ENCODE peak calls at places on chromosomes 2 and 18, in eight cellular contexts. D is colonic mucosa, L is HepG2, H is keratinocyte, M is fibroblast of lung, W is GM23248, J is neuronal stem cell, O is Karpas-422. Z is an unnamed sample. For H3K4me1, the result is how much of the 10 kb centered on the place peaks cover.

GRCh38 chr18:56637897-56638231 is 528 bp downstream of the TXNL1 start:
- DNase-seq in W (no peak), O (peak), L (no peak), M (peak), J (no peak), H (no peak), D (no peak), Z (peak)

GRCh38 chr2:240346753-240347372 is 88.6 kb upstream of the GPC1 start:
- DNase-seq in J (no peak), O (no peak), L (no peak), M (no peak), D (no peak), H (no peak), W (no peak), Z (no peak)

GRCh38 chr18:48472610-48473009 is 63.4 kb upstream of the ZBTB7C start:
- DNase-seq in M (no peak), L (no peak), D (no peak), W (peak), H (no peak), J (no peak), O (no peak), Z (no peak)

GRCh38 chr2:22901471-22901870 is 483.5 kb upstream of the KLHL29 start:
- DNase-seq in M (no peak), J (no peak), D (no peak), O (no peak), W (no peak), L (no peak), H (no peak), Z (no peak)

GRCh38 chr2:76381624-76382023 is 670.9 kb upstream of the GCFC2 start:
- DNase-seq in J (no peak), W (no peak), O (no peak), H (no peak), D (no peak), L (no peak), M (no peak), Z (no peak)

GRCh38 chr18:10032331-10032979 is 118.6 kb downstream of the VAPA start:
- DNase-seq in L (no peak), D (no peak), H (no peak), J (peak), O (no peak), W (no peak), M (no peak), Z (no peak)

GRCh38 chr2:7625392-7626138 is 708.4 kb downstream of the RNF144A start:
- DNase-seq in D (no peak), H (no peak), O (peak), W (no peak), L (no peak), M (no peak), J (no peak), Z (no peak)

GRCh38 chr2:74250189-74250631 is 51.8 kb downstream of the MTHFD2 start:
- DNase-seq in W (peak), O (peak), H (no peak), J (peak), D (peak), M (peak), L (peak), Z (peak)

GRCh38 chr18:24611075-24611474 is 150.6 kb downstream of the HRH4 start:
- DNase-seq in H (no peak), L (no peak), O (no peak), M (no peak), W (no peak), D (no peak), J (no peak), Z (no peak)

GRCh38 chr2:27915874-27916273 is 25.3 kb downstream of the BABAM2 start:
- DNase-seq in O (no peak), D (no peak), L (peak), M (no peak), H (no peak), J (no peak), W (no peak), Z (no peak)

GRCh38 chr2:215314896-215315295 is 3.0 kb downstream of the ATIC start:
- DNase-seq in L (no peak), O (no peak), M (no peak), H (no peak), D (no peak), J (no peak), W (no peak), Z (no peak)

GRCh38 chr2:28583899-28584553 is 88.2 kb downstream of the PLB1 start:
- DNase-seq in O (no peak), M (peak), H (peak), D (peak), J (no peak), W (peak), L (peak), Z (peak)

GRCh38 chr2:145460151-145460550 is 940.2 kb upstream of the ZEB2 start:
- DNase-seq in H (no peak), D (no peak), M (no peak), W (peak), O (no peak), J (no peak), L (no peak), Z (no peak)

GRCh38 chr2:220198911-220199310 is 571.5 kb downstream of the SLC4A3 start:
- DNase-seq in W (peak), H (peak), O (no peak), M (peak), L (no peak), J (no peak), D (no peak), Z (peak)

GRCh38 chr2:46173636-46174253 is 123.5 kb upstream of the EPAS1 start:
- DNase-seq in J (no peak), M (no peak), O (no peak), H (no peak), D (no peak), W (no peak), L (peak), Z (no peak)

GRCh38 chr2:122307772-122308171 is 552.3 kb downstream of the TSN start:
- DNase-seq in O (no peak), L (no peak), W (no peak), H (no peak), J (no peak), D (no peak), M (no peak), Z (no peak)

GRCh38 chr2:215843579-215843978 is 169.8 kb downstream of the MREG start:
- DNase-seq in J (no peak), H (peak), M (peak), W (peak), L (peak), D (no peak), O (no peak), Z (peak)

GRCh38 chr2:118847447-118848172 is at the start of gene EN1:
- DNase-seq in L (no peak), D (no peak), W (peak), O (no peak), H (peak), M (peak), J (peak), Z (peak)

GRCh38 chr18:52313213-52313612 is 26.8 kb upstream of the DCC start:
- DNase-seq in O (no peak), L (no peak), H (no peak), M (no peak), J (no peak), D (no peak), W (no peak), Z (no peak)

GRCh38 chr2:106085441-106085911 is 108.6 kb downstream of the UXS1 start:
- DNase-seq in L (peak), M (peak), H (no peak), O (peak), J (no peak), W (peak), D (peak), Z (peak)

GRCh38 chr18:28065031-28065792 is 111.7 kb downstream of the CDH2 start:
- DNase-seq in H (no peak), W (peak), O (no peak), D (no peak), L (peak), J (peak), M (peak), Z (peak)

GRCh38 chr2:9003616-9004337 is at the start of gene MBOAT2:
- DNase-seq in M (peak), J (peak), H (no peak), L (no peak), W (peak), D (peak), O (no peak), Z (peak)

GRCh38 chr18:44679912-44680270 is 797 bp upstream of the SETBP1 start:
- DNase-seq in L (no peak), M (peak), W (peak), D (peak), J (no peak), O (peak), H (no peak), Z (peak)

GRCh38 chr2:240205348-240205747 is 64.9 kb upstream of the OTOS start:
- DNase-seq in O (no peak), M (peak), D (no peak), J (no peak), W (peak), H (peak), L (no peak), Z (peak)

GRCh38 chr2:221051162-221051561 is 520.9 kb downstream of the EPHA4 start:
- DNase-seq in M (no peak), L (no peak), O (no peak), W (no peak), J (no peak), H (no peak), D (no peak), Z (no peak)

GRCh38 chr2:147311058-147311429 is 533.8 kb upstream of the ACVR2A start:
- DNase-seq in O (no peak), W (no peak), L (no peak), H (no peak), D (peak), J (no peak), M (no peak), Z (no peak)

GRCh38 chr2:160952462-160952861 is 207.8 kb upstream of the TANK start:
- DNase-seq in W (peak), O (no peak), D (no peak), M (peak), L (no peak), H (no peak), J (no peak), Z (no peak)

GRCh38 chr2:100818606-100819364 is 1.2 kb upstream of the NPAS2 start:
- DNase-seq in L (peak), D (peak), M (peak), O (no peak), J (no peak), W (peak), H (no peak), Z (peak)

GRCh38 chr2:133658020-133658903 is 90.0 kb upstream of the NCKAP5 start:
- DNase-seq in W (no peak), L (no peak), O (no peak), M (no peak), H (no peak), D (no peak), J (peak), Z (no peak)

GRCh38 chr2:69073928-69074575 is 61.1 kb downstream of the ANTXR1 start:
- DNase-seq in W (no peak), M (peak), D (no peak), O (no peak), J (no peak), H (no peak), L (peak), Z (no peak)

GRCh38 chr2:147551331-147551730 is 293.5 kb upstream of the ACVR2A start:
- DNase-seq in O (no peak), L (no peak), M (peak), D (no peak), J (no peak), W (peak), H (no peak), Z (no peak)

GRCh38 chr18:36188912-36189311 is 1.6 kb downstream of the MOCOS start:
- DNase-seq in M (no peak), W (peak), L (no peak), O (no peak), D (no peak), H (no peak), J (no peak), Z (no peak)

GRCh38 chr18:36187826-36188721 is 777 bp downstream of the MOCOS start:
- DNase-seq in O (no peak), D (peak), J (no peak), W (peak), L (peak), H (no peak), M (peak), Z (peak)

GRCh38 chr18:36186461-36187137 is 698 bp upstream of the MOCOS start:
- DNase-seq in H (no peak), D (peak), J (no peak), W (peak), L (peak), O (no peak), M (peak), Z (peak)

GRCh38 chr18:36185901-36186460 is 1.3 kb upstream of the MOCOS start:
- DNase-seq in W (no peak), O (no peak), D (no peak), M (no peak), H (no peak), J (no peak), L (no peak), Z (no peak)

GRCh38 chr18:36187138-36187825 is at the start of gene MOCOS:
- DNase-seq in M (peak), H (no peak), D (peak), O (no peak), J (peak), W (peak), L (peak), Z (peak)
- H3K9ac ChIP-seq in M (peak), H (peak), D (peak), O (no peak), J (peak), W (peak), L (peak), Z (peak)

GRCh38 chr2:134669731-134670669 is 48.8 kb downstream of the TMEM163 start:
- DNase-seq in O (no peak), J (no peak), L (no peak), H (no peak), W (no peak), M (no peak), D (no peak), Z (no peak)
- H3K4me1 ChIP-seq in O (under half), J (under half), L (under half), H (under half), W (under half), M (under half), D (under half), Z (under half)

DNA sequence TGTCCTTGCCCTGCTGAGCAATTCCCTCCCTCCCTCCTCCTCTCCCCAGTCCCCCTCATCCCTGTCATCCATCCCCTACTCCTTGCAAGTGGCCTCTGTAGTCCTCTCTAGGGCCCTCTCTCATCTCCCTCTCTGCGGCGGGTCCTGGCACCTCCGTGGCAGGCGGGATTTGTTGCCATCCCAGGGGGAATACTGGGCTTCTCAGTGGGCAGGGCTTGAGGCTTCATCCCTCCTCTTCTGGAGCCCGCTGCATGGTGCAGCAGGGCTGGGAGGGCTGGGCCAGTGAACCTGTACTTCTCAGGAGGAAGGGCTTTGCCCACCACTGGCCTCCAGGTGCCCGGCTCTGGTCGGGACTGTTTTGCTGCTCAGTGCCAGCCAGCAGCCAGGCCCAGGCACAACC is 216.2 kb downstream of the TFCP2L1 start:
- DNase-seq in D (no peak), H (no peak), M (no peak), W (no peak), O (no peak), J (no peak), L (no peak), Z (no peak)
- H3K9ac ChIP-seq in D (no peak), H (no peak), M (no peak), W (no peak), O (no peak), J (peak), L (no peak), Z (no peak)

GRCh38 chr2:173184031-173185004 is 108.7 kb downstream of the MAP3K20 start:
- DNase-seq in W (peak), J (no peak), L (no peak), D (peak), O (no peak), H (peak), M (peak), Z (peak)

GRCh38 chr2:173181982-173182381 is 106.3 kb downstream of the MAP3K20 start:
- DNase-seq in H (no peak), M (no peak), L (no peak), J (no peak), D (no peak), W (no peak), O (no peak), Z (no peak)

GRCh38 chr2:173187911-173188788 is 112.5 kb downstream of the MAP3K20 start:
- DNase-seq in W (peak), D (no peak), M (peak), L (no peak), H (no peak), O (no peak), J (no peak), Z (peak)

GRCh38 chr2:173185437-173185836 is 109.8 kb downstream of the MAP3K20 start:
- DNase-seq in W (peak), O (no peak), D (no peak), M (no peak), J (no peak), L (no peak), H (no peak), Z (no peak)
- H3K4me1 ChIP-seq in W (under half), O (under half), D (under half), M (under half), J (under half), L (under half), H (under half), Z (under half)

DNA sequence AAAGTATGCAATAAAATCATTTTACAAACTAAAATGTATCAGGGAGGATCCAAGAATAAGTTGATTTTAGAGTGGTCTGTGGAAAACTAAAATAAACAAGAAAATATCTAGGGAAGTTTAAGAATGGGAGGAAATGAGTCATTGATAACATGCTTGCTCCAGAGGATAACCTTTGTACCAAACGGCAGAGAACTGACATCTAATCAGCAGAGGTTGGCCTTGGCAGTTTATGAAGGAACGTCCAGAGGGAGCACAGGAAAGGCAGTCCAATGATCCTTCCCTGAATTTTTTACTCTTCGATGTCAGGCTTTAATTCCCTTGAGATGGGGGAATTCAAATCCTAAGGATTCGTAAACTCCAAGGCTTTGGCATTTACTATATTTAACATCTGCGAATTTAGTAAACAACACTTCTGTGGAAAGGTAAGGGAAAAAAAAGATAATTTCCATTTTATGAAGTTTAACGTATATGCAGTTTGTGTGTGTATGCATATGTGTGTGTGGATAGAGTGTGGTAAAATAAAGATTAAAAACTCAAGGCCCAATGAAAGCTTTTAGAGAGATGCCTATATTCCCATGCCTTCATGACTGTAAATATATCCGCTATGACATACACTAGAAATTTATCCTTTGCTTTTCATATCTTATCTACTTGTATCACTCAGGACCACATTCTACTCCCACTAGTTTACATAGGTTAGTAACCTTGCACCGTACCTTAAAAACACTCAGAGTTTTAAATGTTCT is 8.7 kb upstream of the INPP1 start:
- DNase-seq in O (no peak), D (peak), L (peak), M (no peak), H (no peak), J (no peak), W (no peak), Z (no peak)
- H3K9ac ChIP-seq in O (no peak), D (no peak), L (peak), M (no peak), H (no peak), J (no peak), W (no peak), Z (no peak)

DNA sequence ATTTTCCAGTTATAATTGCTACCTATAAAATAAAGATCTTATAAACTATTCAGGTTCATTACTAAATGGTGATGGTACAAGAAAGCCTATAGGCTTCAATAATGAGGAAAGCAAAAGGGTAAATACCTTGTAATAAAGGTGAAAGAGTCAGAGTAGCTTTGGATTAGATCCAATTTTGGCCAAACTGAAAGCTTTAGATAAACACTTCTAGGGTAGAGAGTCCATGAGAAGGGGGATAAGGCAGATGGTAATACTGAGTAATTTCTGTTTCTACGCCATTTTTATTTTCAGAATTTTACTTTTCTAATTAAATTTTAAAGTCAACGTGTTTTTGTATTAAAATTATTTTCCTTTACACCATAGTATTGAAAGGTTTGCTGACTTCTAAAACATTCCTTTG is 9.4 kb downstream of the CASP8 start:
- DNase-seq in W (no peak), O (no peak), D (no peak), H (no peak), J (no peak), M (no peak), L (peak), Z (no peak)
- H3K4me1 ChIP-seq in W (under half), O (under half), D (under half), H (under half), J (under half), M (under half), L (under half), Z (under half)